ENCODE peak calls at places on chromosomes 6 and 20, in five cellular contexts. E is mesendoderm; J is CD8-positive, alpha-beta T cell; T is fibroblast of mammary gland; L is BJ. M is an unnamed sample.

GRCh38 chr6:41591859-41592502 is 45.8 kb downstream of the FOXP4 start:
- DNase-seq in E (peak), J (peak), T (peak), L (no peak), M (no peak)

GRCh38 chr6:28218312-28219248 is 6.5 kb upstream of the ZSCAN9 start:
- DNase-seq in E (peak), J (no peak), T (peak), L (no peak), M (peak)

GRCh38 chr6:165184192-165184979 is 125.0 kb downstream of the C6orf118 start:
- DNase-seq in E (no peak), J (no peak), T (peak), L (no peak), M (peak)

GRCh38 chr6:116764961-116765841 is at the start of gene FAM162B:
- DNase-seq in E (peak), J (no peak), T (peak), L (no peak), M (no peak)

GRCh38 chr20:57082546-57082945 is 183.9 kb downstream of the BMP7 start:
- DNase-seq in E (no peak), J (no peak), T (no peak), L (no peak), M (no peak)

GRCh38 chr6:98808522-98809210 is 25.7 kb upstream of the POU3F2 start:
- DNase-seq in E (no peak), J (no peak), T (peak), L (no peak), M (no peak)

GRCh38 chr6:158863646-158864045 is 44.5 kb upstream of the EZR start:
- DNase-seq in E (peak), J (no peak), T (no peak), L (peak), M (no peak)

GRCh38 chr6:1524040-1524480 is 85.7 kb upstream of the FOXC1 start:
- DNase-seq in E (peak), J (peak), T (peak), L (no peak), M (peak)

GRCh38 chr20:37511605-37512275 is 9.3 kb upstream of the NNAT start:
- DNase-seq in E (no peak), J (no peak), T (peak), L (peak), M (no peak)

GRCh38 chr6:117395164-117395563 is 30.6 kb downstream of the ROS1 start:
- DNase-seq in E (no peak), J (no peak), T (no peak), L (no peak), M (no peak)

GRCh38 chr6:139230421-139230840 is 61.4 kb downstream of the TXLNB start:
- DNase-seq in E (peak), J (no peak), T (peak), L (no peak), M (peak)

GRCh38 chr20:24724982-24725533 is 224.0 kb upstream of the CST7 start:
- DNase-seq in E (no peak), J (no peak), T (no peak), L (no peak), M (no peak)

GRCh38 chr20:45867129-45867810 is 9.9 kb downstream of the ZSWIM3 start:
- DNase-seq in E (no peak), J (no peak), T (no peak), L (no peak), M (no peak)

GRCh38 chr20:58709013-58709702 is 16.6 kb downstream of the NPEPL1 start:
- DNase-seq in E (no peak), J (no peak), T (no peak), L (no peak), M (no peak)

GRCh38 chr6:28789553-28790083 is 134.2 kb downstream of the TRIM27 start:
- DNase-seq in E (peak), J (no peak), T (peak), L (no peak), M (no peak)

GRCh38 chr6:112253505-112253841 is 894 bp downstream of the LAMA4 start:
- DNase-seq in E (peak), J (no peak), T (no peak), L (no peak), M (no peak)

GRCh38 chr20:49303211-49303610 is 25.4 kb upstream of the ZNFX1 start:
- DNase-seq in E (no peak), J (no peak), T (peak), L (peak), M (no peak)

GRCh38 chr20:25991756-25992130 is 295.1 kb upstream of the ZNF337 start:
- DNase-seq in E (no peak), J (no peak), T (no peak), L (no peak), M (no peak)

GRCh38 chr6:16472349-16473069 is 234.1 kb downstream of the GMPR start:
- DNase-seq in E (peak), J (no peak), T (peak), L (no peak), M (peak)

GRCh38 chr6:41894366-41895299 is 542 bp downstream of the USP49 start:
- DNase-seq in E (peak), J (no peak), T (peak), L (no peak), M (no peak)

GRCh38 chr20:38626921-38627659 is 25.5 kb downstream of the ARHGAP40 start:
- DNase-seq in E (no peak), J (no peak), T (no peak), L (no peak), M (no peak)

GRCh38 chr20:38629979-38630378 is 28.4 kb downstream of the ARHGAP40 start:
- DNase-seq in E (no peak), J (no peak), T (no peak), L (no peak), M (no peak)

GRCh38 chr20:38630727-38631126 is 29.1 kb downstream of the ARHGAP40 start:
- DNase-seq in E (no peak), J (no peak), T (no peak), L (no peak), M (no peak)

GRCh38 chr20:38631155-38632022 is 29.8 kb downstream of the ARHGAP40 start:
- DNase-seq in E (no peak), J (no peak), T (peak), L (no peak), M (no peak)

DNA sequence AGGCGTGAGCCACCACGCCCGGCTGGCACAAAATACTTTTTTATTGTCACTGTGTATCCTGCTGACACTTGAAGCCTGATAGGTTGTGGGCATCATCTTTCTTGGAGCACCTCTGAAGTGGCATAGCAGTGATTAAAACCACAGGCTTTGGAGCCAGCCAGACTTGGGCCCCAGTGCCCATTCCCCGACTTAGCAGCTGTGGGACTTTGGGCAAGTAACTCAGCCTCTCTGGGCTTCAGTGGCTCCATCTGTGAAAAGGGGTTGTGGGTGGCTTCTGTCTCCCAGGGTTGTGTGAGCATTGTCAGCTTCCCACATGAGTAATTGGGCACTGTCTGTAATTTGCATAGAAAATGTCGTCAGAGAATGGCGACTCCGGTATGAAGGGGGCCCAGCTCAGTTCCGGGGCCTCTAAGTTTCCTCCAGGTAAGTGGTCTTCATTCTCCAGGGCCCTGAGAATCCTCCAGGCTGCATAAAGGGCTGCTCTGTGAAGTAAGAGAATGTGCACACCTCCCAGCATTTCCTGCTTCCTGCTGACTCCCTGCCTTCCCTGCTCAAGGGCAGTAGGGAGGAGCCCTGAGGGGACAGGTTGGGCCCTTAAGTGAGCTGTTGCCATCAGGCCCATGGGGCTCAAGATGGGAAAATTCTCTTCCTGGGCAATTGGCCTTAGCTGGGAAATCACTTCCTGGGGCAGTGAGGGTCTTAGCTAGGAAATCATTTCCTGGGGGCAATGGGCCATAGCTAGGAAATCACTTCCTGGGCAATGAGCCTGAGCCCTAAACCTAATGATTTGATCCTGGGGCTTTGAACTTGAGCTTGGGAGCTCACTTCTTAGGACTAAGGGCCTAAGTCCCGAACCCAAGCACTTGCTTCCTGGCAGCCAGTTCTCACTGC is 27.2 kb downstream of the ARHGAP40 start:
- DNase-seq in E (peak), J (no peak), T (no peak), L (no peak), M (no peak)
- H3K4me3 ChIP-seq in E (no peak), J (no peak), T (no peak), L (no peak), M (no peak)

GRCh38 chr20:44532981-44533331 is 11.1 kb upstream of the SERINC3 start:
- DNase-seq in E (no peak), J (no peak), T (peak), L (no peak), M (no peak)
- H3K4me3 ChIP-seq in E (no peak), J (no peak), T (peak), L (peak), M (peak)

DNA sequence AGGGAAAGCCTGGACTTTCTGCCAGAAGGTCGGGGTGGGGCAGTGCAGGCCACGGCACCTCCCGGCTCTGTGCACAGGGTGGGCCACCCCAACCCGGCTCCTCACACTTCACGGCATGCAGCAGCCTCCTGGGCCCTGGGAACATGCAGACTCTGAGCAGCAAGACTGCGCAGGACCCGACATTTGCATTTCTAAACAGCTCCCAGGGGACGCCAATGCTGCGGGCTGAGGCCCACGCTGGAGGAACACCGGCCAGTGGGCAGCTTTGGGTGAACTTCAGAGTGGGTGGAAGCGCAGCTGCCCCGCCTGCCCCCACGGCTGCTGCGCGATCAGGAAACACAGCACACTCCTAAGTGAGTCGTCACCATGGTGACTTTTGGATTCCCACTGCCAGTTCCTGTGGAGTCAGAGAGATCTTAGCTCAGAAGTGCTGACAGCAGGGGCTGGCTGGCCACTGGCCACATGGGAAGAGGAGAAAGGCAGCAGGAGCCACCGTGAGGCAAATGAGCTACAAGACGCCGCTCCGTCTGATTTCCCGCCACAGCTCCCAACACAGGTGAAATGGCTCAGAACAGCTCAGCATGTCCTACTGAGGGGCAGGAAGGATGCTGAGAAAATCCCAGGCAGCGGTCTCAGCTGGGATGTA is 52.1 kb downstream of the RNASET2 start:
- DNase-seq in E (peak), J (no peak), T (peak), L (no peak), M (no peak)
- H3K4me3 ChIP-seq in E (no peak), J (no peak), T (no peak), L (no peak), M (no peak)

DNA sequence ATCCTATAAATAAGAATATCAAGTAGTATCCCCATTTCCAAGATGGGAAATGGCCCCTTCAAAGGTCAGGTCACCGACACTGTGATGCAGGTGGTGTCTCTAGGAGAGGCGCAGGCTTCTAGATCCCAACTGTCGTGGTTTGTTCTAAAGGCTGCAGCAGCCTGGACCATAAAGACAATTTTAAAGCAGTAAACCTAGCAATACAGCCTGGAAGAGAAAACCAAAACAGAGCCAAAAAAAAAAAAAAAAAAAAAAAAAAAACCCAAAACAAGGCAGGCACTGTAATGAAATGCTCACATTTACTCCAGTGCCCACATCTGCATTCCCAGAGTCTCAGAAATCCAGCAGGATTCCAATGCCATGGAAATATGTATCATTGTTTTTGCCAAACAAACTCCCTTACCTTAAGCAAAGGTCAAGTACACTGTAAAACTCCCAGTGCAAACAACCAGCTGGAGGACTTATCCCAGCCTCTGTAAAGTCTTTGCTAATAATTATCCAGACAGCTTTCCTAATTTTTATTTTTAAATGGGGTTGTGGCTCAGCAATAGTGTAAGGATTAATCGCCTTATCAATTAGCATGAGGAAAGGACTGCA is 98.2 kb downstream of the PSMG4 start:
- DNase-seq in E (no peak), J (no peak), T (no peak), L (no peak), M (no peak)
- H3K4me3 ChIP-seq in E (no peak), J (no peak), T (no peak), L (no peak), M (no peak)

DNA sequence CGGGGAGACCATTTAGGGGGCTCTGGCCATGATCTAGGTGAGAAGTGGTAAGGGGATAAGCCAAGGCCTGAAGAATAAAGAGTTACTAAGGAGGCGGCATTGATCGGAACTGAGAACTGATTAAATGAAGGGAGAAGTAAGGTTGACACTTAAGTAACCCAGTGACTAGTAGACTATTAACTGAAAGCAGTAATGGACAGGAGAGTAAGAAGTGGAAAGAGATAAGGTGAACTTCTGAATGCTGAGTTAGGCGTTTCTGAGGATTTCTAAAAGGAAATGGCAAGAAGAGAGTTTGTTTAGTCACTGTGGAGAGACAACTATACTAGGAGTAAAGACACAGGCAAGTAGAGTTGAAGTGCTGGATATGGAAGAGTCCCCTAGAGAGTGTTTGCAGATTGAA is 1.9 kb downstream of the ABCF1 start:
- DNase-seq in E (no peak), J (no peak), T (no peak), L (no peak), M (no peak)
- H3K4me3 ChIP-seq in E (no peak), J (no peak), T (no peak), L (no peak), M (no peak)

M was measured in skeletal muscle cell.